ENCODE peak calls at places on chromosomes 6 and 20, in nine cellular contexts. F is AG04450, L is brain microvascular endothelial cell, M is fibroblast of lung, N is cardiac fibroblast, D is AG09309, V is ascending aorta, P is HFFc6, U is foreskin fibroblast. O is an unnamed sample.

GRCh38 chr20:47330933-47331708 is 25.4 kb downstream of the ZMYND8 start:
- DNase-seq in F (no peak), L (peak), M (peak), N (peak), D (peak), V (no peak), P (peak), U (peak), O (no peak)

GRCh38 chr6:40509163-40509562 is 78.0 kb downstream of the LRFN2 start:
- DNase-seq in F (no peak), L (no peak), M (no peak), N (no peak), D (no peak), V (no peak), P (no peak), U (no peak), O (no peak)

GRCh38 chr6:140178550-140179334 is 804.3 kb upstream of the CITED2 start:
- DNase-seq in F (peak), L (peak), M (peak), N (peak), D (peak), V (no peak), P (peak), U (peak), O (no peak)

GRCh38 chr6:11653028-11653583 is 115.6 kb downstream of the TMEM170B start:
- DNase-seq in F (peak), L (peak), M (peak), N (peak), D (no peak), V (no peak), P (peak), U (peak), O (no peak)

GRCh38 chr6:87436435-87436834 is 28.7 kb downstream of the CFAP206 start:
- DNase-seq in F (peak), L (peak), M (peak), N (peak), D (peak), V (no peak), P (peak), U (peak), O (no peak)

GRCh38 chr20:52799130-52799529 is 173.0 kb upstream of the TSHZ2 start:
- DNase-seq in F (no peak), L (no peak), M (no peak), N (no peak), D (no peak), V (no peak), P (no peak), U (no peak), O (no peak)

GRCh38 chr6:112187736-112188135 is 66.6 kb downstream of the LAMA4 start:
- DNase-seq in F (no peak), L (no peak), M (no peak), N (no peak), D (no peak), V (no peak), P (no peak), U (no peak), O (no peak)

GRCh38 chr6:165729307-165729936 is 66.4 kb upstream of the PDE10A start:
- DNase-seq in F (no peak), L (peak), M (no peak), N (peak), D (no peak), V (no peak), P (no peak), U (no peak), O (no peak)

GRCh38 chr20:13554706-13555105 is 84.0 kb downstream of the TASP1 start:
- DNase-seq in F (no peak), L (peak), M (peak), N (peak), D (no peak), V (no peak), P (peak), U (peak), O (no peak)

GRCh38 chr6:73064261-73064660 is 161.0 kb downstream of the KHDC1L start:
- DNase-seq in F (no peak), L (no peak), M (no peak), N (no peak), D (no peak), V (no peak), P (no peak), U (no peak), O (no peak)

GRCh38 chr20:13099676-13100075 is 90.9 kb downstream of the SPTLC3 start:
- DNase-seq in F (no peak), L (no peak), M (no peak), N (no peak), D (no peak), V (no peak), P (no peak), U (no peak), O (no peak)

GRCh38 chr20:46826343-46826984 is 68.2 kb upstream of the EYA2 start:
- DNase-seq in F (no peak), L (peak), M (peak), N (no peak), D (no peak), V (no peak), P (peak), U (peak), O (peak)

GRCh38 chr6:74130641-74131040 is 434.6 kb downstream of the CD109 start:
- DNase-seq in F (no peak), L (no peak), M (no peak), N (no peak), D (no peak), V (no peak), P (no peak), U (no peak), O (no peak)

GRCh38 chr20:37359331-37359730 is 13.4 kb downstream of the SRC start:
- DNase-seq in F (no peak), L (no peak), M (no peak), N (no peak), D (no peak), V (no peak), P (no peak), U (no peak), O (no peak)

GRCh38 chr20:9903048-9903651 is 64.3 kb upstream of the PAK5 start:
- DNase-seq in F (no peak), L (no peak), M (no peak), N (no peak), D (no peak), V (no peak), P (no peak), U (no peak), O (no peak)

GRCh38 chr6:144659202-144659731 is 374.1 kb downstream of the UTRN start:
- DNase-seq in F (no peak), L (peak), M (peak), N (peak), D (no peak), V (no peak), P (no peak), U (no peak), O (no peak)

GRCh38 chr20:36645998-36646397 is at the start of gene SLA2:
- DNase-seq in F (no peak), L (no peak), M (no peak), N (no peak), D (no peak), V (no peak), P (no peak), U (no peak), O (no peak)

GRCh38 chr20:39775110-39775509 is 813.0 kb downstream of the DHX35 start:
- DNase-seq in F (no peak), L (peak), M (peak), N (peak), D (peak), V (no peak), P (no peak), U (no peak), O (no peak)

GRCh38 chr6:166905505-166906134 is 50.7 kb downstream of the RNASET2 start:
- DNase-seq in F (no peak), L (no peak), M (no peak), N (no peak), D (no peak), V (no peak), P (no peak), U (no peak), O (no peak)

GRCh38 chr6:124203106-124203811 is 399.6 kb downstream of the NKAIN2 start:
- DNase-seq in F (no peak), L (peak), M (peak), N (peak), D (no peak), V (no peak), P (no peak), U (no peak), O (no peak)

GRCh38 chr6:7975764-7976146 is 65.2 kb upstream of the TXNDC5 start:
- DNase-seq in F (no peak), L (no peak), M (no peak), N (peak), D (no peak), V (no peak), P (no peak), U (no peak), O (no peak)

GRCh38 chr6:132392792-132393191 is 8.5 kb downstream of the MOXD1 start:
- DNase-seq in F (no peak), L (no peak), M (no peak), N (peak), D (no peak), V (no peak), P (peak), U (no peak), O (no peak)

GRCh38 chr20:62702886-62703852 is 5.5 kb upstream of the NTSR1 start:
- DNase-seq in F (peak), L (peak), M (peak), N (peak), D (peak), V (no peak), P (peak), U (peak), O (no peak)

GRCh38 chr6:3722211-3722621 is 29.3 kb downstream of the PXDC1 start:
- DNase-seq in F (no peak), L (no peak), M (peak), N (no peak), D (no peak), V (no peak), P (no peak), U (peak), O (no peak)

GRCh38 chr20:14984768-14985622 is 647.6 kb upstream of the FLRT3 start:
- DNase-seq in F (no peak), L (peak), M (peak), N (no peak), D (no peak), V (no peak), P (no peak), U (peak), O (no peak)

GRCh38 chr20:50187403-50188051 is 3.1 kb upstream of the CEBPB start:
- DNase-seq in F (no peak), L (peak), M (peak), N (peak), D (no peak), V (no peak), P (no peak), U (no peak), O (no peak)

GRCh38 chr20:62644802-62645496 is 2.6 kb downstream of the SLCO4A1 start:
- DNase-seq in F (no peak), L (no peak), M (no peak), N (no peak), D (no peak), V (no peak), P (no peak), U (no peak), O (no peak)

GRCh38 chr6:90298459-90299053 is 1.9 kb upstream of the BACH2 start:
- DNase-seq in F (no peak), L (no peak), M (no peak), N (no peak), D (no peak), V (no peak), P (no peak), U (no peak), O (no peak)

GRCh38 chr6:126228001-126228791 is 111.7 kb upstream of the CENPW start:
- DNase-seq in F (no peak), L (no peak), M (no peak), N (no peak), D (no peak), V (no peak), P (no peak), U (peak), O (no peak)

GRCh38 chr6:99282479-99283062 is 66.9 kb downstream of the FAXC start:
- DNase-seq in F (no peak), L (no peak), M (peak), N (peak), D (no peak), V (no peak), P (peak), U (peak), O (no peak)
- TF ChIP-seq CTCF in F (peak), L (peak), M (peak), N (peak), D (peak), V (no peak), P (peak), U (peak), O (peak)

GRCh38 chr20:6702144-6702543 is 65.3 kb upstream of the BMP2 start:
- DNase-seq in F (no peak), L (no peak), M (no peak), N (no peak), D (no peak), V (no peak), P (no peak), U (no peak), O (no peak)
- TF ChIP-seq CTCF in F (no peak), L (no peak), M (no peak), N (no peak), D (no peak), V (no peak), P (no peak), U (no peak), O (no peak)

DNA sequence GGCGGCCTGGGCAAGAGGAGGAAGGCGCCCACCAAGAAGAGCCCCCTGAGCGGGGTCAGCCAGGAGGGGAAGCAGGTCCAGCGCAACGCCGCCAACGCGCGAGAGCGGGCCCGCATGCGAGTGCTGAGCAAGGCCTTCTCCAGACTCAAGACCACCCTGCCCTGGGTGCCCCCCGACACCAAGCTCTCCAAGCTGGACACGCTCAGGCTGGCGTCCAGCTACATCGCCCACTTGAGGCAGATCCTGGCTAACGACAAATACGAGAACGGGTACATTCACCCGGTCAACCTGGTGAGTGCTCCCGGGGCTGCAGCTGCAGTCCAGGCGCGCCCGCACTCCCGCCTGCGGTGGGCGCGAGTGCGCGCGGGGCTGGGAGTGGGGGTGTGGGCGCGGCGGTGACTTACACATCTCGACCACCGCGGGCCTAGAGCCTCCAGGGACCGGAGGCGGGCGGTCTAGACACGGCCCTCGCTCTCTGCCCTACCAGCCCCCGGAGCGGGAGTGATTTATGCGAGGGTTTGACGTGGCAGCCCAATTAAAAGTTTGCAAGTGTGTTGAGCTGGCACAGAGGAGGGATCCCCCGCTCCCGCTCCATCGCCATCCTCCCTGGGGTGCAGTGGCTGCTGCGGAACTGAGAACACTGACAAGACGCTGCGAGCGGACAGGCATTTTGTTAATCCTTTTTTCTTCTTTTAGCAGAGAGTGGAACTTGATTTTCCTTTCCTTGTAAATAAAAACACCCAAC is 816 bp downstream of the TCF21 start:
- DNase-seq in F (no peak), L (no peak), M (peak), N (peak), D (no peak), V (no peak), P (no peak), U (no peak), O (no peak)
- TF ChIP-seq CTCF in F (peak), L (peak), M (peak), N (peak), D (no peak), V (no peak), P (no peak), U (no peak), O (no peak)

GRCh38 chr6:150546457-150546856 is 53.2 kb upstream of the PLEKHG1 start:
- DNase-seq in F (no peak), L (no peak), M (no peak), N (no peak), D (no peak), V (no peak), P (no peak), U (no peak), O (no peak)

GRCh38 chr6:150550244-150550643 is 49.4 kb upstream of the PLEKHG1 start:
- DNase-seq in F (no peak), L (no peak), M (no peak), N (no peak), D (no peak), V (no peak), P (no peak), U (no peak), O (no peak)

GRCh38 chr6:150549577-150550184 is 50.0 kb upstream of the PLEKHG1 start:
- DNase-seq in F (no peak), L (no peak), M (peak), N (no peak), D (no peak), V (no peak), P (no peak), U (no peak), O (no peak)

GRCh38 chr6:150547511-150548222 is 52.0 kb upstream of the PLEKHG1 start:
- DNase-seq in F (no peak), L (no peak), M (no peak), N (no peak), D (no peak), V (no peak), P (no peak), U (no peak), O (no peak)

DNA sequence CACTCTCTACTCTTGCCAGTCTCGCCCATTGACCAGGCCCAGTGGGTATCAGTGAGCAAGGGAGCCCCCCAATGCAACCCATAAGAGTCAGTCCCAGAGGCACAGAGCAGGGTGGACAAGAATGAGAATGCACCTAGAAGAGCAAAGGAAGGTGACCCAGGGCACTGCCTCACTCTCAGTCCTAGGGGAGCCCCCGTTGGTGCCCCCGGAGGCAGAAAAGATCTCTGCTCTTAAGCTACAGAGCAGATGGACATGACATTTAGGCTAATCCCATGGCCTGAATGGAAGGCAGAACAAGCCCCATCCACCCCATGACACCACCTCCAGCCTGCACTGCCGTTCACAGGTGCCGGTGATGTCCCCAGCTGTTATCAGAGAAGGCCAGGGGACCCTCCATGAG is 50.7 kb upstream of the PLEKHG1 start:
- DNase-seq in F (no peak), L (no peak), M (no peak), N (no peak), D (no peak), V (no peak), P (no peak), U (no peak), O (no peak)
- TF ChIP-seq CTCF in F (no peak), L (no peak), M (no peak), N (no peak), D (no peak), V (no peak), P (no peak), U (no peak), O (no peak)

GRCh38 chr6:43171284-43172126 is 436 bp downstream of the SRF start:
- DNase-seq in F (no peak), L (no peak), M (no peak), N (no peak), D (no peak), V (no peak), P (no peak), U (no peak), O (no peak)
- TF ChIP-seq CTCF in F (peak), L (peak), M (no peak), N (peak), D (peak), V (peak), P (peak), U (peak), O (peak)

GRCh38 chr20:16902657-16903056 is 154.5 kb downstream of the OTOR start:
- DNase-seq in F (no peak), L (no peak), M (no peak), N (no peak), D (no peak), V (no peak), P (no peak), U (no peak), O (no peak)

DNA sequence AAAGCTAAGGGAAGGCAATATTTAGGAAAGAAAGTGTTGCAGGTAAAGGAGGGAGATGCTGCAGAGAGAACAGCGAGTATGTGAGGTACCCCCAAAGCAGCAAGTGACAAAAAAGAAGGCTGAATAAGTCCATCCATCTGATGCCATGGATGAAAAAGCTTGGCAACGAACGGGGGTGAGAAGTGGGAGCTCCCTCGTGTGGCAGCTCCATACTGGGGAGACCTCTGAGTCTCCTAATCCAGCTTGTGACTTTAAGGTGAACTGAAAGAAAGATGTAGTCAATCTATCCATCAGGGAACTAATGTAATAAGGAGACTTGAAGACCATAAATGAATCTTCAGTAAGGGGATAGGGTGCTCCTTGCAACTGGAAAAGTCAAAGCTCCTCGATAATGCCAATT is 156.6 kb downstream of the OTOR start:
- DNase-seq in F (no peak), L (no peak), M (no peak), N (no peak), D (no peak), V (no peak), P (no peak), U (no peak), O (no peak)
- TF ChIP-seq CTCF in F (peak), L (peak), M (no peak), N (no peak), D (no peak), V (no peak), P (no peak), U (no peak), O (no peak)

GRCh38 chr6:33735201-33735600 is 11.5 kb downstream of the IP6K3 start:
- DNase-seq in F (no peak), L (no peak), M (no peak), N (no peak), D (no peak), V (no peak), P (no peak), U (no peak), O (no peak)
- TF ChIP-seq CTCF in F (no peak), L (no peak), M (no peak), N (no peak), D (no peak), V (no peak), P (no peak), U (no peak), O (no peak)

DNA sequence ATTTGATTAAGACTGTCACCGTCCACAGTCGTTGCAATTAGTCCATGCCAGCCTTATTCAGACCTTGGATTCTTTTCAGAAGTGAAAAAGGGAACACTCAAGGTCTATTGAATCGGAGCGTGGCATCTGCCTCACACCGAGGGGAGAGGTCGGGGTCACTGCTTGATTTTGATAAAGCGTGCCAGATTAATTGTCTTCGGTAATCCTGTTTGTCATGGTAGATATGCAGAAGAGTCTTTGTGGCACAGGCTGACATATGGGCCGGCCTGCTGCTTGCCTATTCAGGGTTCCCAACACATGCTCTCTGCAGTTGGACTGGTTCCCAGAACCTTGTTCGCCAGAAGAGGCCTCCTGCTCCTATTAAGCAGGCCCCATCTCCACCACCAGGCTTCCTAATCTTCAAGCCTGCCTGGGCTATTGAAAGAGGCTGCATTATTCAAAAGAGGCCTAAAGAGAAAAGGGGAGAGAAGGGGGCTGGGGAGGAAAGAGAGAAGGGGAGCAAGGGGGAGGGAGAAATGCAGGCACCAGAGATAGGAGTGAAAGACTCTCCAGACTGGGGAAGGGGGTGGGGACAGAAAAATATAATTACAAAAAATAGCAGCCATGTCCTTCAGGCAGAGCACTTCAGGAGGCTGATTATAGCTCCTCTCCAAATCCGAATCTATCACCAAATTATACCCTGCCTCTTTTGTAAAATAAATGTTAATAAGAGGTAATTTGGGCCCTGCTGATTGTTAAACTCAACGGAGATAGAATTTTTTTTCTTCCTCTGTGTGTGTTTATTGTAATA is 611.3 kb downstream of the HDGFL1 start:
- DNase-seq in F (peak), L (peak), M (peak), N (peak), D (no peak), V (no peak), P (peak), U (peak), O (no peak)
- TF ChIP-seq CTCF in F (peak), L (no peak), M (peak), N (no peak), D (no peak), V (no peak), P (no peak), U (peak), O (no peak)